ENCODE peak calls at places on chromosomes 7 and 10, in ten cellular contexts. L, R, G, I, J, M, T, K, P and Q are unnamed samples.

GRCh38 chr10:24849051-24849450 is 103.4 kb downstream of the PRTFDC1 start:
- DNase-seq in R (no peak), I (no peak), T (no peak), P (no peak), K (no peak), G (no peak), M (no peak), L (no peak), J (no peak), Q (no peak)

GRCh38 chr7:2508327-2509231 is 11.0 kb upstream of the LFNG start:
- DNase-seq in K (no peak), T (peak), G (peak), I (no peak), P (no peak), L (peak), R (no peak), J (peak), M (peak), Q (peak)

GRCh38 chr10:107043461-107043860 is 121.0 kb downstream of the SORCS1 start:
- DNase-seq in K (no peak), P (no peak), T (no peak), J (no peak), L (no peak), M (no peak), R (no peak), I (no peak), G (no peak), Q (no peak)

GRCh38 chr10:91088300-91089140 is 131.9 kb upstream of the PCGF5 start:
- DNase-seq in L (peak), P (peak), K (no peak), T (no peak), R (no peak), J (no peak), I (no peak), M (peak), G (peak), Q (no peak)

GRCh38 chr7:81004098-81004497 is 85.2 kb upstream of the SEMA3C start:
- DNase-seq in R (no peak), L (no peak), K (no peak), T (no peak), J (no peak), M (peak), P (no peak), G (peak), I (peak), Q (no peak)

GRCh38 chr10:20105931-20106330 is 289.7 kb downstream of the PLXDC2 start:
- DNase-seq in K (peak), R (no peak), L (no peak), P (no peak), I (peak), T (no peak), M (no peak), G (peak), J (no peak), Q (no peak)

GRCh38 chr10:76675951-76676587 is 961.5 kb downstream of the KCNMA1 start:
- DNase-seq in R (no peak), L (no peak), T (peak), I (no peak), M (peak), J (no peak), G (no peak), P (no peak), K (no peak), Q (no peak)

GRCh38 chr7:64528770-64529169 is 34.1 kb downstream of the ZNF680 start:
- DNase-seq in J (no peak), T (no peak), R (no peak), K (no peak), I (no peak), M (no peak), L (no peak), P (no peak), G (no peak), Q (no peak)

GRCh38 chr10:19003341-19003740 is 45.3 kb upstream of the MALRD1 start:
- DNase-seq in K (no peak), L (no peak), I (no peak), M (no peak), J (no peak), R (no peak), P (no peak), T (no peak), G (peak), Q (no peak)

GRCh38 chr7:149670288-149670687 is 103.1 kb downstream of the ZNF467 start:
- DNase-seq in I (no peak), L (no peak), T (no peak), J (no peak), K (no peak), M (peak), G (peak), P (no peak), R (no peak), Q (peak)

GRCh38 chr10:5930272-5930671 is 40.2 kb downstream of the FBH1 start:
- DNase-seq in J (no peak), K (no peak), I (no peak), G (no peak), T (no peak), R (no peak), P (no peak), L (no peak), M (no peak), Q (no peak)

GRCh38 chr10:30027057-30028005 is 32.1 kb downstream of the JCAD start:
- DNase-seq in T (no peak), M (no peak), J (peak), R (no peak), G (peak), I (peak), K (no peak), L (peak), P (peak), Q (peak)

GRCh38 chr7:140977351-140978140 is 37.2 kb downstream of the MRPS33 start:
- DNase-seq in P (no peak), K (no peak), J (no peak), R (no peak), I (no peak), T (no peak), M (no peak), L (no peak), G (no peak), Q (no peak)

GRCh38 chr10:74156919-74157289 is 5.9 kb downstream of the ADK start:
- DNase-seq in R (no peak), L (no peak), J (no peak), M (no peak), I (no peak), K (no peak), T (no peak), G (peak), P (no peak), Q (no peak)

GRCh38 chr7:149797771-149798170 is 24.4 kb upstream of the ZNF467 start:
- DNase-seq in T (no peak), P (no peak), R (no peak), L (no peak), G (no peak), K (no peak), J (no peak), M (no peak), I (no peak), Q (no peak)

GRCh38 chr10:101287183-101287830 is 58.0 kb upstream of the LBX1 start:
- DNase-seq in G (no peak), J (no peak), L (no peak), M (no peak), T (no peak), P (no peak), I (no peak), K (no peak), R (no peak), Q (no peak)

GRCh38 chr10:131093346-131093745 is 218.2 kb downstream of the TCERG1L start:
- DNase-seq in R (no peak), L (no peak), J (no peak), K (no peak), P (no peak), G (no peak), T (no peak), M (no peak), I (no peak), Q (no peak)

GRCh38 chr7:45876519-45876918 is 3.6 kb upstream of the CCDC201 start:
- DNase-seq in M (no peak), T (no peak), G (no peak), K (no peak), P (no peak), L (no peak), R (no peak), J (no peak), I (no peak), Q (no peak)

GRCh38 chr10:79320785-79321493 is 26.3 kb upstream of the PPIF start:
- DNase-seq in K (peak), T (no peak), I (peak), G (peak), P (no peak), R (no peak), J (no peak), L (no peak), M (peak), Q (peak)

GRCh38 chr7:35695628-35695888 is 623 bp upstream of the HERPUD2 start:
- DNase-seq in G (no peak), I (no peak), J (no peak), L (no peak), K (no peak), M (no peak), P (no peak), R (no peak), T (no peak), Q (no peak)

GRCh38 chr7:74059681-74060588 is 23.7 kb upstream of the LIMK1 start:
- DNase-seq in P (peak), M (no peak), L (no peak), J (peak), G (no peak), R (no peak), T (no peak), K (no peak), I (no peak), Q (peak)

GRCh38 chr10:84588971-84589370 is 260.6 kb downstream of the CCSER2 start:
- DNase-seq in L (no peak), G (no peak), T (no peak), M (no peak), P (no peak), K (no peak), I (no peak), J (no peak), R (no peak), Q (no peak)
- H3K4me3 ChIP-seq in L (no peak), G (no peak), T (no peak), M (no peak), P (no peak), K (no peak), I (no peak), J (no peak), R (no peak), Q (no peak)

GRCh38 chr7:48665361-48666135 is 258.8 kb upstream of the CDC14C start:
- DNase-seq in I (no peak), G (no peak), M (no peak), K (no peak), J (no peak), R (no peak), T (no peak), P (no peak), L (no peak), Q (no peak)
- H3K4me3 ChIP-seq in I (no peak), G (no peak), M (no peak), K (no peak), J (no peak), R (no peak), T (no peak), P (no peak), L (no peak), Q (no peak)

GRCh38 chr7:37577901-37578300 is 105.7 kb upstream of the GPR141 start:
- DNase-seq in L (no peak), G (no peak), T (no peak), P (no peak), J (no peak), K (no peak), R (no peak), M (no peak), I (no peak), Q (no peak)

GRCh38 chr7:37578350-37578749 is 105.2 kb upstream of the GPR141 start:
- DNase-seq in P (no peak), M (no peak), K (no peak), T (no peak), R (no peak), L (no peak), I (no peak), G (no peak), J (no peak), Q (no peak)
- H3K4me3 ChIP-seq in P (no peak), M (no peak), K (no peak), T (no peak), R (no peak), L (no peak), I (no peak), G (no peak), J (no peak), Q (no peak)

DNA sequence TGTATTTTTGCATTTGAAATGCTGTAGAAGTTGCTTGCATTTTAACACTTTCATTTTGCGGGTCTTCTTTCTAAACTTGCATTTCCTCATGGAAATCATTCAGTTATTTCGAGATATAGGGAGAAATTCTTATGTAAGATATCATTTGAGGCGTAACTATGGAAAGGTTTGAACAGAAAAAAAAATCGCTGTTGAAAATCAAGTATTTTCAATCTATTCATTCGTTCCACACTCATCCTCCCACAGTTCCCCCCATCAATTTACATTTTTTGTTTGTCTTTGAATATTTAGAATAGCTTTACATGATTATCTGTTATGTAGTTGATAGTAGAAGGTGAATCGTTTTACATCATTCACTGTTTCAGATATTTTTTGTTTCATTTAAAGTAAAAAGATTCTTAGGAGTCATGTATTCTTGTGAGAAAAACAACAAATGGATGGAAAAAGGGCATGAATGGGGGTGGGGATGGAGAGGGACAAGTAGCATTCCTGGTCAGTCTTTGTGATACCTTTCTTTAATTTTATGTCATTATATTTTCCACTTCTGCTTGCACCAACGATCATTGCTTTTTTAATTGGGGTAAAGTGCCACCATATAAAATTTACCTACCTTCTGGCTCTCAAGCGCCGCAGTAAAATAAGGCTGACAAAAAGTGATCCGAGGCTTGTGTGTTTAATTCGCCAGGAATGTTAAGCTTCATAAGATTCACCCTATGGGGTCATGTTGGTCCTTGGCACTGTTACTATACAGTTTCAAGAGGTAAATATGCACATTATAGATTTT is 3.2 kb upstream of the SKIDA1 start:
- DNase-seq in I (no peak), J (no peak), M (no peak), R (no peak), L (no peak), K (no peak), G (no peak), T (no peak), P (no peak), Q (no peak)
- H3K4me3 ChIP-seq in I (no peak), J (peak), M (peak), R (peak), L (no peak), K (no peak), G (peak), T (peak), P (peak), Q (no peak)

DNA sequence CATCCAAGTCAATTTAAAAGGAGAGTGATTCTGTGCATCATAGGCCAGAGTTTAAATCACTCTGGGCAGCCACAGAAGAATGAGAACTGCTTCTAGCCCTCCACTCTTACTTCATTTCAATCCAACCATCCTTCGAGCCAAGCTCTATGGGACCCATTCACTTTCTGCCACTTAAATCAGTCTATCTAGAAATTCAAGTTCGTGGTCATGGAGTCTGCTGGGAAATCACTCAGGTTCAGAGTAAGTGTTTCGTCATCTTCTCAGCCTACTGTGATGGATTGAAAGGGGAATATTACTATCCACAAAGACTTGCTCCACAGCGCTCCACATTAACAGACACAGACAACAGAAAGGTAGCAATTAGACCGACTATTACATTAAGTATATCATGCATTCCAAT is 4.6 kb downstream of the DCLRE1C start:
- DNase-seq in I (no peak), K (no peak), P (no peak), M (no peak), L (no peak), J (no peak), T (no peak), R (no peak), G (peak), Q (no peak)
- H3K4me3 ChIP-seq in I (no peak), K (no peak), P (no peak), M (no peak), L (no peak), J (no peak), T (no peak), R (no peak), G (no peak), Q (no peak)

DNA sequence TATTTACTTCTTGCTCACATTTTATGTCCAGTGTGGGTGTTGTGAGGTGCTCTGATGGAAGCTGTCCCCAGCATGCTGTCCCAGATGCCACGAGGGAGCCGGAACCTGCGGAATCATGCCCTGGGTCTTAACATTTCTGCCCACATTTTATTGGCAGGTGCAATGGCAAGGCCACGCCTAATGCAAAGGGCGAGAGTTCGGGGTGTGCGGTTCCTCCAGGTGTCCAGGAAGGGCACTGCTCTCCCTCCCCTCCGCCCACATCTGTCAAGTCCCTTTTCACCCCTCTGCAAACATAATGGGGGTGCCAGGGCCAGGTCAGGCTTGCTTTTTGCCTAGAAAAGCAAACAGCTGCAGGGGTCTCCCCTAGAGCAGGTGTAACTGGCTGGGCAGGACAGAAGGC is 16.4 kb downstream of the PDAP1 start:
- DNase-seq in R (no peak), K (no peak), L (no peak), I (no peak), T (no peak), G (no peak), J (no peak), P (no peak), M (no peak), Q (no peak)
- H3K4me3 ChIP-seq in R (no peak), K (no peak), L (no peak), I (no peak), T (peak), G (no peak), J (peak), P (no peak), M (no peak), Q (no peak)

GRCh38 chr7:5634107-5634950 is 147.1 kb downstream of the RNF216 start:
- DNase-seq in G (peak), R (no peak), T (peak), I (peak), L (no peak), K (peak), J (peak), M (peak), P (no peak), Q (no peak)
- H3K4me3 ChIP-seq in G (no peak), R (no peak), T (peak), I (no peak), L (no peak), K (peak), J (no peak), M (peak), P (no peak), Q (no peak)

GRCh38 chr10:78134919-78135318 is 101.3 kb downstream of the RPS24 start:
- DNase-seq in J (no peak), R (no peak), I (no peak), T (no peak), P (no peak), L (no peak), G (no peak), K (no peak), M (no peak), Q (no peak)
- H3K4me3 ChIP-seq in J (no peak), R (no peak), I (no peak), T (no peak), P (no peak), L (no peak), G (no peak), K (no peak), M (no peak), Q (no peak)